ENCODE peak calls at places on chromosomes 7 and 10, in five cellular contexts. One of them, this sample, is unnamed.

GRCh38 chr10:66788142-66788541 is 137.7 kb upstream of the LRRTM3 start:
- DNase-seq in PC-9: no peak
- DNase-seq in PC-3: no peak
- DNase-seq in body of pancreas: no peak
- DNase-seq in Panc1: no peak
- DNase-seq in this sample: no peak

GRCh38 chr7:31068006-31068675 is 16.0 kb downstream of the ADCYAP1R1 start:
- DNase-seq in PC-9: no peak
- DNase-seq in PC-3: no peak
- DNase-seq in body of pancreas: no peak
- DNase-seq in Panc1: no peak
- DNase-seq in this sample: no peak

GRCh38 chr7:157299613-157300405 is 37.0 kb upstream of the DNAJB6 start:
- DNase-seq in PC-9: peak
- DNase-seq in PC-3: peak
- DNase-seq in body of pancreas: no peak
- DNase-seq in Panc1: no peak
- DNase-seq in this sample: no peak

GRCh38 chr7:74449809-74450397 is 3.8 kb upstream of the GTF2IRD1 start:
- DNase-seq in PC-9: no peak
- DNase-seq in PC-3: peak
- DNase-seq in body of pancreas: peak
- DNase-seq in Panc1: peak
- DNase-seq in this sample: peak

GRCh38 chr10:11407939-11408338 is 203.5 kb downstream of the USP6NL start:
- DNase-seq in PC-9: no peak
- DNase-seq in PC-3: no peak
- DNase-seq in body of pancreas: no peak
- DNase-seq in Panc1: no peak
- DNase-seq in this sample: no peak

GRCh38 chr7:55570939-55571338 is 1.4 kb downstream of the VOPP1 start:
- DNase-seq in PC-9: peak
- DNase-seq in PC-3: peak
- DNase-seq in body of pancreas: no peak
- DNase-seq in Panc1: no peak
- DNase-seq in this sample: peak

GRCh38 chr10:13422800-13423199 is 74.7 kb upstream of the SEPHS1 start:
- DNase-seq in PC-9: no peak
- DNase-seq in PC-3: no peak
- DNase-seq in body of pancreas: no peak
- DNase-seq in Panc1: no peak
- DNase-seq in this sample: no peak

GRCh38 chr10:132539431-132539839 is 1.8 kb downstream of the INPP5A start:
- DNase-seq in PC-9: no peak
- DNase-seq in PC-3: no peak
- DNase-seq in body of pancreas: peak
- DNase-seq in Panc1: no peak
- DNase-seq in this sample: no peak

GRCh38 chr7:372546-372938 is 82.6 kb downstream of the FOXL3 start:
- DNase-seq in PC-9: no peak
- DNase-seq in PC-3: no peak
- DNase-seq in body of pancreas: no peak
- DNase-seq in Panc1: no peak
- DNase-seq in this sample: no peak

GRCh38 chr7:118104812-118105441 is 79.0 kb upstream of the LSM8 start:
- DNase-seq in PC-9: no peak
- DNase-seq in PC-3: peak
- DNase-seq in body of pancreas: no peak
- DNase-seq in Panc1: no peak
- DNase-seq in this sample: no peak

GRCh38 chr10:70441161-70441876 is at the start of gene NODAL:
- DNase-seq in PC-9: no peak
- DNase-seq in PC-3: no peak
- DNase-seq in body of pancreas: no peak
- DNase-seq in Panc1: no peak
- DNase-seq in this sample: no peak

GRCh38 chr7:112453505-112454171 is 3.4 kb downstream of the IFRD1 start:
- DNase-seq in PC-9: no peak
- DNase-seq in PC-3: no peak
- DNase-seq in body of pancreas: no peak
- DNase-seq in Panc1: no peak
- DNase-seq in this sample: no peak

GRCh38 chr7:22156205-22156604 is 200.7 kb downstream of the RAPGEF5 start:
- DNase-seq in PC-9: peak
- DNase-seq in PC-3: peak
- DNase-seq in body of pancreas: no peak
- DNase-seq in Panc1: peak
- DNase-seq in this sample: peak

GRCh38 chr7:130654850-130655249 is 13.7 kb downstream of the COPG2 start:
- DNase-seq in PC-9: no peak
- DNase-seq in PC-3: no peak
- DNase-seq in body of pancreas: no peak
- DNase-seq in Panc1: no peak
- DNase-seq in this sample: no peak

GRCh38 chr10:49300140-49300974 is 1.4 kb downstream of the C10orf71 start:
- DNase-seq in PC-9: no peak
- DNase-seq in PC-3: no peak
- DNase-seq in body of pancreas: no peak
- DNase-seq in Panc1: no peak
- DNase-seq in this sample: no peak

GRCh38 chr7:79403451-79403850 is 50.0 kb downstream of the MAGI2 start:
- DNase-seq in PC-9: no peak
- DNase-seq in PC-3: no peak
- DNase-seq in body of pancreas: no peak
- DNase-seq in Panc1: no peak
- DNase-seq in this sample: no peak

GRCh38 chr10:71995880-71996597 is 31.8 kb downstream of the CHST3 start:
- DNase-seq in PC-9: no peak
- DNase-seq in PC-3: no peak
- DNase-seq in body of pancreas: no peak
- DNase-seq in Panc1: no peak
- DNase-seq in this sample: no peak

GRCh38 chr7:120865191-120865976 is 7.4 kb upstream of the TSPAN12 start:
- DNase-seq in PC-9: no peak
- DNase-seq in PC-3: no peak
- DNase-seq in body of pancreas: no peak
- DNase-seq in Panc1: no peak
- DNase-seq in this sample: no peak

GRCh38 chr7:1665721-1666250 is 4.3 kb upstream of the ELFN1 start:
- DNase-seq in PC-9: no peak
- DNase-seq in PC-3: peak
- DNase-seq in body of pancreas: peak
- DNase-seq in Panc1: no peak
- DNase-seq in this sample: no peak
- H3K4me3 ChIP-seq in PC-9: peak
- H3K4me3 ChIP-seq in PC-3: peak
- H3K4me3 ChIP-seq in body of pancreas: no peak
- H3K4me3 ChIP-seq in Panc1: peak
- H3K4me3 ChIP-seq in this sample: peak

DNA sequence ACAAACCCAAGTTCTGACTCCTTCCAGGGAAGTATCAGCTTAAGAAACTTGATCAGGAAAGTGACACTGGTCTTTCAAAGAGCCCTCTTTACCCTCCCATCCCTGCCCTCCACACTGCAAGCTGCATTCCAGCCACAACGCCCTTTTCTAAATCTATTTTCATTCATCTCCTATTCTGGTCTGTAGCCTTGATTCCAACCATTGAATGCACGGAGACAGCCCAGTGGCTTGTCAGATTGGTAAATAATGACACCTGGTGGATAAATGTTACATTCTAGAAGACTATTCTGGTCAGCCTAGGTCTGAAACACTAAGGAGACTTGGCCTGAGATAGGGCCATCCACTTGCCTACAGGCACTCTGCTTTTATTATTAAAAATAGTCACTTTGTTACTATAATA is 20.9 kb downstream of the MORN4 start:
- DNase-seq in PC-9: peak
- DNase-seq in PC-3: peak
- DNase-seq in body of pancreas: no peak
- DNase-seq in Panc1: no peak
- DNase-seq in this sample: peak
- TF ChIP-seq CTCF in PC-9: peak
- TF ChIP-seq CTCF in PC-3: peak
- TF ChIP-seq CTCF in body of pancreas: no peak
- TF ChIP-seq CTCF in Panc1: no peak
- TF ChIP-seq CTCF in this sample: peak

DNA sequence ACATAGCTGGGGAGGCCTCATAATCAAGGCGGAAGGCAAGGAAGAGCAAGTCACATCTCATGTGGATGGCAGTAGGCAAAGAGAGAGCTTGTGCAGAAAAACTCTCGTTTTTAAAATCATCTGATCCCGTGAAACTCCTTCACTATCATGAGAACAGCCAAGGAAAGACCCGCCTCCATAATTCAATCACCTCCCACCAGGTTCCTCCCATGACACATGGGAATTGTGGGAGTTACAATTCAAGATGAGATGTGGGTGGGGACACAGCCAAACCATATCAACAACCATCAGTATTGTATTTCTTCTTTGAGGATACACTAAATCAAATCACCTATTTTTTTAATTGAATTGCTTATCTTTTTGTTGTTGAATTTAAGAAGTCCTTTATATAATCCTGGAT is 16.7 kb downstream of the POT1 start:
- DNase-seq in PC-9: no peak
- DNase-seq in PC-3: no peak
- DNase-seq in body of pancreas: no peak
- DNase-seq in Panc1: no peak
- DNase-seq in this sample: no peak
- H3K27ac ChIP-seq in PC-9: no peak
- H3K27ac ChIP-seq in PC-3: no peak
- H3K27ac ChIP-seq in body of pancreas: no peak
- H3K27ac ChIP-seq in Panc1: no peak
- H3K27ac ChIP-seq in this sample: no peak

DNA sequence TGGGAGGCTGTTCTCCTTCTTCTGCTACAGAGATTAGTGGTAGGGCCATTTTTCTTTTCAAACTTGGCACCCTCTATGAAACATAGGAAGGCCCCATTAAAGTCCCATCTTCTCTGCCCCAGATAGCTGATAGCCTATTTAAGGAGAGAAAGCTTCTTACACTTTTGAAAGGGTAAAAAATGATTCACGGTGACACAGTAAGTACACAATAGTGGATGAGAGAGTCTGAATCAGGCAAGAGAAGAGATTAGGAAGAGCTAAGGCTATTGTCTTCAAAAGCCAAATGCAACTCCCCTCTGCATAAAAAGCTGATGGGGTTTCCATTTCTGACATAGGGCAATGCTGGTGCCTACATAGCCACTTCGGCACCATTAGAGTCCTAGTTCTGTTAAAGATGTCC is 3.6 kb downstream of the INA start:
- DNase-seq in PC-9: no peak
- DNase-seq in PC-3: peak
- DNase-seq in body of pancreas: no peak
- DNase-seq in Panc1: no peak
- DNase-seq in this sample: no peak
- H3K4me3 ChIP-seq in PC-9: no peak
- H3K4me3 ChIP-seq in PC-3: no peak
- H3K4me3 ChIP-seq in body of pancreas: no peak
- H3K4me3 ChIP-seq in Panc1: no peak
- H3K4me3 ChIP-seq in this sample: no peak

GRCh38 chr7:37796134-37796775 is 52.1 kb upstream of the NME8 start:
- DNase-seq in PC-9: no peak
- DNase-seq in PC-3: no peak
- DNase-seq in body of pancreas: no peak
- DNase-seq in Panc1: no peak
- DNase-seq in this sample: no peak
- TF ChIP-seq CTCF in PC-9: no peak
- TF ChIP-seq CTCF in PC-3: no peak
- TF ChIP-seq CTCF in body of pancreas: no peak
- TF ChIP-seq CTCF in Panc1: no peak
- TF ChIP-seq CTCF in this sample: no peak

DNA sequence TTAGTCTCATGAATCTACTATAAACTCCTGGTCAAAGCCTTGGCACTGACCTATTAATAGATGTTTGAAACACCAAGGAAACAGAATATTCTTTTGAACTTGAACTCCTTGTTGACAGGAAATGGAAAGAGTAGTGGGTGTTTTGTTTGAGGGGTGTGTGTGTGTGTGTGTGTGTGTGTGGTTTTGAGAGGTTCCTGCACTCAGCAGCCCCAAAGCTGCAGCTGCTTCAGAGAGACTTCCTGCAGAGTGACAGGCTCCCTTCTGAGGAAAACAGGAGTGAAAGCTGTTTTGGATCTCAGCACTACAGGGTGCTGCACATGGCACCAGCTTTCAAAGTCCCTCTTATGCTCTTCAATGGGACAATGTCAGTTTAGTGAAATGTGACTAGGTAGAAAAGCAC is 546.5 kb upstream of the STEAP1 start:
- DNase-seq in PC-9: no peak
- DNase-seq in PC-3: no peak
- DNase-seq in body of pancreas: no peak
- DNase-seq in Panc1: no peak
- DNase-seq in this sample: no peak
- H3K27ac ChIP-seq in PC-9: no peak
- H3K27ac ChIP-seq in PC-3: no peak
- H3K27ac ChIP-seq in body of pancreas: no peak
- H3K27ac ChIP-seq in Panc1: no peak
- H3K27ac ChIP-seq in this sample: no peak

GRCh38 chr10:47380341-47381215 is 3.5 kb downstream of the ZNF488 start:
- DNase-seq in PC-9: no peak
- DNase-seq in PC-3: no peak
- DNase-seq in body of pancreas: peak
- DNase-seq in Panc1: no peak
- DNase-seq in this sample: no peak

GRCh38 chr10:47378606-47379444 is 5.3 kb downstream of the ZNF488 start:
- DNase-seq in PC-9: no peak
- DNase-seq in PC-3: no peak
- DNase-seq in body of pancreas: no peak
- DNase-seq in Panc1: no peak
- DNase-seq in this sample: no peak

GRCh38 chr10:47381427-47382379 is 2.4 kb downstream of the ZNF488 start:
- DNase-seq in PC-9: no peak
- DNase-seq in PC-3: no peak
- DNase-seq in body of pancreas: no peak
- DNase-seq in Panc1: no peak
- DNase-seq in this sample: no peak

GRCh38 chr10:47379901-47380300 is 4.2 kb downstream of the ZNF488 start:
- DNase-seq in PC-9: no peak
- DNase-seq in PC-3: no peak
- DNase-seq in body of pancreas: no peak
- DNase-seq in Panc1: no peak
- DNase-seq in this sample: no peak

DNA sequence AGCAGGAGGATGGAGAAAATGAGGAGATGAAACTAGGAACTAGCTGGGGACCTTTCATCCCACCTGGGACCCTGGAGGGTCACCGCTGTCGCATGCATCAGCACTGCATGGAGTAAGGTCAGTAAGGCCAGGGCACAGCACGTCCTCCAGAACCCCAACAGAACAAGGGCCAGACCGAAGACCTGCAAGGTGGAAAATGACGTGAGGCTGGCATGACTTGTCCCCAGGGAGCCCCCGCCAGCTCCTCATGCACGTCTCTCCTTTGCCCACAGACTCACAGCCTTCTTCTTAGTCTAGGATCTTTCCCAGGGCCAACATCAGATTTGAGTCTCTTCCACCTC is 4.7 kb downstream of the ZNF488 start:
- DNase-seq in PC-9: no peak
- DNase-seq in PC-3: no peak
- DNase-seq in body of pancreas: no peak
- DNase-seq in Panc1: no peak
- DNase-seq in this sample: no peak
- H3K4me3 ChIP-seq in PC-9: no peak
- H3K4me3 ChIP-seq in PC-3: no peak
- H3K4me3 ChIP-seq in body of pancreas: no peak
- H3K4me3 ChIP-seq in Panc1: no peak
- H3K4me3 ChIP-seq in this sample: no peak

This sample was measured in brain microvascular endothelial cell.